ENCODE peak calls at places on chromosomes 3 and 15, in six cellular contexts. R, U, N, K, B and C are unnamed samples.

GRCh38 chr3:184717608-184717995 is 5.7 kb upstream of the MAGEF1 start:
- DNase-seq in R (no peak), U (no peak), N (no peak), K (no peak), B (no peak), C (no peak)

GRCh38 chr3:175431396-175431795 is 572.3 kb downstream of the NAALADL2 start:
- DNase-seq in R (peak; percentile 24), U (no peak), N (no peak), K (no peak), B (peak; percentile 51), C (no peak)

GRCh38 chr15:94125131-94125530 is 106.2 kb upstream of the MCTP2 start:
- DNase-seq in R (no peak), U (no peak), N (no peak), K (no peak), B (peak; percentile 75), C (no peak)

GRCh38 chr3:188082040-188082439 is 71.9 kb upstream of the LPP start:
- DNase-seq in R (no peak), U (no peak), N (no peak), K (no peak), B (peak; percentile 89), C (no peak)

GRCh38 chr3:39668420-39668819 is 141.0 kb upstream of the MYRIP start:
- DNase-seq in R (peak; percentile 43), U (no peak), N (peak; percentile 24), K (no peak), B (peak; percentile 72), C (peak; percentile 15)

GRCh38 chr15:90225504-90226234 is 8.1 kb downstream of the CIB1 start:
- DNase-seq in R (no peak), U (no peak), N (no peak), K (no peak), B (no peak), C (no peak)

GRCh38 chr3:13114811-13115615 is 41.8 kb upstream of the IQSEC1 start:
- DNase-seq in R (no peak), U (peak; percentile 5), N (no peak), K (peak; percentile 5), B (no peak), C (no peak)

GRCh38 chr3:20307378-20307777 is 121.4 kb upstream of the SGO1 start:
- DNase-seq in R (no peak), U (no peak), N (peak; percentile 62), K (no peak), B (no peak), C (no peak)

GRCh38 chr15:99536422-99537033 is 29.3 kb upstream of the MEF2A start:
- DNase-seq in R (peak; percentile 68), U (no peak), N (no peak), K (no peak), B (peak; percentile 74), C (peak; percentile 85)

GRCh38 chr3:190912736-190913135 is 50.2 kb upstream of the GMNC start:
- DNase-seq in R (no peak), U (no peak), N (no peak), K (no peak), B (peak; percentile 17), C (no peak)

GRCh38 chr15:75928680-75929608 is 25.3 kb downstream of the FBXO22 start:
- DNase-seq in R (no peak), U (no peak), N (peak; percentile 32), K (no peak), B (no peak), C (no peak)

GRCh38 chr15:89328398-89329254 is 6.0 kb downstream of the POLG start:
- DNase-seq in R (no peak), U (no peak), N (no peak), K (no peak), B (no peak), C (no peak)

GRCh38 chr3:42247576-42248027 is 18.4 kb downstream of the CCK start:
- DNase-seq in R (peak; percentile 50), U (peak; percentile 19), N (peak; percentile 58), K (no peak), B (peak; percentile 60), C (no peak)

GRCh38 chr3:122942937-122943827 is 84.4 kb downstream of the SEMA5B start:
- DNase-seq in R (peak; percentile 52), U (peak; percentile 69), N (peak; percentile 27), K (peak; percentile 40), B (peak; percentile 26), C (no peak)

GRCh38 chr3:154864947-154865346 is 215.2 kb upstream of the MME start:
- DNase-seq in R (no peak), U (no peak), N (no peak), K (no peak), B (peak; percentile 32), C (no peak)

GRCh38 chr3:62653806-62654205 is 221.4 kb downstream of the CADPS start:
- DNase-seq in R (no peak), U (no peak), N (no peak), K (no peak), B (no peak), C (no peak)

GRCh38 chr3:22269827-22270226 is 518.8 kb upstream of the ZNF385D start:
- DNase-seq in R (peak; percentile 9), U (no peak), N (no peak), K (no peak), B (peak; percentile 65), C (peak; percentile 68)

GRCh38 chr15:77974098-77974414 is 103.5 kb downstream of the TBC1D2B start:
- DNase-seq in R (no peak), U (peak; percentile 66), N (no peak), K (no peak), B (peak; percentile 50), C (no peak)

GRCh38 chr15:24924153-24924552 is 30.6 kb upstream of the SNRPN start:
- DNase-seq in R (no peak), U (no peak), N (no peak), K (no peak), B (no peak), C (no peak)

GRCh38 chr3:40192628-40193027 is 116.9 kb upstream of the EIF1B start:
- DNase-seq in R (no peak), U (no peak), N (no peak), K (no peak), B (no peak), C (no peak)

GRCh38 chr15:71752604-71753289 is 57.6 kb upstream of the NR2E3 start:
- DNase-seq in R (peak; percentile 53), U (no peak), N (no peak), K (no peak), B (peak; percentile 98), C (peak; percentile 68)

GRCh38 chr3:61564405-61565059 is 3.2 kb downstream of the PTPRG start:
- DNase-seq in R (no peak), U (peak; percentile 88), N (no peak), K (peak; percentile 77), B (peak; percentile 73), C (peak; percentile 28)

GRCh38 chr3:67006460-67006859 is 8.4 kb downstream of the KBTBD8 start:
- DNase-seq in R (no peak), U (no peak), N (no peak), K (no peak), B (no peak), C (no peak)

DNA sequence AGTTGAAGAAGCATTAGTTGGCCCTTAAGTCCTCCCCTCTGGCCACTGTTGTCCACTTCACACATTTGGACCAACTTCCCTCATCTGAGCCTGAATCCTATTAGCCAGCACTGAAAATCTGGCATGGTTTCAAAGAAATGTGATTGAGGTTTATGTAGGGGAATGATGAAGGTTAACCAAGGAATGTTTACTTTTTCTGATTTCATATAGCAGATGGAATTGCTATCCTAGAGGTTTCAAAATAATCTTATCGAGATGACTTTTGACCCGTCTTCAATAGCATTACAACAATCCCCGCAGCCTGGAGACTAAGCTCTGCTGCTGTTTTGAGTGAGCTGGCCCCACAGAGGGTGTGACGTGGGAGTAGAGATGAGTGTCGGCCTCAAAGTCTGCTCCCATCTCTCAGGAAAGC is 200.8 kb upstream of the IL12A start:
- DNase-seq in R (peak; percentile 79), U (no peak), N (no peak), K (no peak), B (peak; percentile 51), C (peak; percentile 83)
- H3K4me3 ChIP-seq in R (no peak overlapping the region), U (no peak overlapping the region), N (no peak overlapping the region), K (no peak overlapping the region), B (no peak overlapping the region), C (no peak overlapping the region)

DNA sequence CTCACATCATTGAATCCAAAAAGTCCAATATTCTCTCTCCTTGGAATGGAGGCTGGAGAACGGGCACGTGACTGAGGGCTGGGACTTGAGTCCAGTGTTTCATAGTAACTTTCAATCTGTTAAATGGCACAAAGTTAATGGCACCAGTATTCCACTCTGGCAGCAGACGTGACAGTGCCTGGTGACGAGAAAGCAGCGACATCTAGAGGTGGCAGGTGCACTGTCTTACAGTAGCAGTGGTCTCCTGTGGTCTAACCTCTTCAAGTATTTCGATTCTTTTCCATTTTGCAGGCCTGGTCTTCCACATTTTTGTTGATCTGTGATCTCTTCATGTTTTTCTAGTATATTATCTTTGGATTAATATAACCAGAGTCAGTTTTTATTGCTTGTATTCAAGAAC is 107.1 kb downstream of the OXSM start:
- DNase-seq in R (no peak), U (no peak), N (no peak), K (no peak), B (no peak), C (no peak)
- TF ChIP-seq CTCF in R (peak; percentile 42), U (peak; percentile 53), N (no peak), K (no peak), B (peak; percentile 20), C (peak; percentile 37)

GRCh38 chr3:121660356-121661171 is at the start of gene HCLS1:
- DNase-seq in R (no peak), U (peak; percentile 34), N (peak; percentile 92), K (peak; percentile 19), B (peak; percentile 18), C (no peak)
- H3K4me3 ChIP-seq in R (no peak within 1 kb of the TSS), U (peak within 1 kb of the TSS; percentile 58), N (peak within 1 kb of the TSS; percentile 53), K (peak within 1 kb of the TSS; percentile 41), B (peak within 1 kb of the TSS; percentile 13), C (no peak within 1 kb of the TSS)

DNA sequence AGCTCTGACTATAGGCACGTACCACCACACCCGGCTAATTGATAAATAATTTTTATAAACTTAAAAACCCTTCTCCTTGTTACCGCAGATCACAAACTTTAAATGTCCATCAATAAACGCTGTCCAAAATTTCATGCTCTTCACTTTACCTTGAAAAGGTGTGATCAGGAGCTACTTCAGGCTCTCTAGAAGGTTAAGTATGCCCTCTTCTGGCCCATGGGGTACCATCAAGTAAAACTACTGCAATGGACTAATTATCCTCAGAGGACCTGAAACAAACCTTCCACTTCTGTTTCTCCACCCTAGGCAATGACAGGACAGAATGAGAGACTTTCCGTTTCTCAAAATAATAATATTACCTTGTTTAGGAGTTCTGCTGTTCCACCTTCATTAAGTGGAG is 9.2 kb downstream of the LZTFL1 start:
- DNase-seq in R (peak; percentile 38), U (no peak), N (no peak), K (no peak), B (peak; percentile 20), C (no peak)
- TF ChIP-seq CTCF in R (peak; percentile 72), U (peak; percentile 57), N (no peak), K (no peak), B (peak; percentile 29), C (peak; percentile 53)